ENCODE peak calls at places on chromosomes 7 and 10, in five cellular contexts. O is H9, M is OCI-LY7, U is MM.1S, I is astrocyte. E is an unnamed sample.
A peak's percentile ranks its signal among the peaks of the same experiment; 100 is the strongest.

GRCh38 chr7:151893405-151893923 is 16.5 kb upstream of the PRKAG2 start:
- DNase-seq in O (no peak), M (no peak), U (no peak), I (no peak), E (no peak)

GRCh38 chr7:28879105-28879504 is 79.0 kb downstream of the TRIL start:
- DNase-seq in O (no peak), M (peak; percentile 9), U (no peak), I (no peak), E (no peak)

GRCh38 chr10:86099542-86100334 is 266.9 kb downstream of the GRID1 start:
- DNase-seq in O (no peak), M (no peak), U (no peak), I (no peak), E (no peak)

GRCh38 chr10:24866615-24867583 is 85.5 kb downstream of the PRTFDC1 start:
- DNase-seq in O (peak; percentile 46), M (no peak), U (no peak), I (peak; percentile 88), E (peak; percentile 27)

GRCh38 chr10:25101466-25101865 is 73.3 kb upstream of the GPR158 start:
- DNase-seq in O (no peak), M (no peak), U (no peak), I (no peak), E (no peak)

GRCh38 chr10:31702005-31702404 is 226.6 kb downstream of the ARHGAP12 start:
- DNase-seq in O (no peak), M (no peak), U (no peak), I (no peak), E (no peak)

GRCh38 chr10:71299071-71299759 is 19.8 kb upstream of the SLC29A3 start:
- DNase-seq in O (no peak), M (no peak), U (no peak), I (no peak), E (no peak)

GRCh38 chr10:58952747-58953466 is 223.5 kb upstream of the PHYHIPL start:
- DNase-seq in O (no peak), M (peak; percentile 31), U (peak; percentile 46), I (peak; percentile 25), E (peak; percentile 74)

GRCh38 chr7:35752727-35753126 is 48.1 kb upstream of the SEPTIN7 start:
- DNase-seq in O (no peak), M (no peak), U (no peak), I (no peak), E (no peak)

GRCh38 chr7:27175005-27175625 is 995 bp upstream of the HOXA10 start:
- DNase-seq in O (peak; percentile 36), M (no peak), U (no peak), I (no peak), E (peak; percentile 33)

GRCh38 chr7:99011341-99011705 is 132.6 kb downstream of the SMURF1 start:
- DNase-seq in O (no peak), M (no peak), U (no peak), I (no peak), E (no peak)

GRCh38 chr10:36671607-36672006 is 453.8 kb upstream of the ANKRD30A start:
- DNase-seq in O (no peak), M (no peak), U (no peak), I (peak; percentile 73), E (no peak)

GRCh38 chr10:4191354-4191753 is 406.3 kb upstream of the KLF6 start:
- DNase-seq in O (no peak), M (no peak), U (no peak), I (no peak), E (no peak)

GRCh38 chr10:85510682-85511081 is 855.9 kb downstream of the GRID1 start:
- DNase-seq in O (no peak), M (no peak), U (no peak), I (no peak), E (peak; percentile 9)

GRCh38 chr7:91142743-91143142 is 121.5 kb upstream of the FZD1 start:
- DNase-seq in O (no peak), M (no peak), U (no peak), I (no peak), E (no peak)

GRCh38 chr7:150818971-150819370 is 18.4 kb downstream of the TMEM176A start:
- DNase-seq in O (no peak), M (no peak), U (no peak), I (no peak), E (no peak)
- H4K20me1 ChIP-seq in O (no peaks in the 10 kb centered on the region), M (no peaks in the 10 kb centered on the region), U (no peaks in the 10 kb centered on the region), I (no peaks in the 10 kb centered on the region), E (no peaks in the 10 kb centered on the region)

GRCh38 chr10:113521482-113521795 is 31.4 kb upstream of the HABP2 start:
- DNase-seq in O (no peak), M (no peak), U (no peak), I (no peak), E (no peak)

GRCh38 chr10:113518816-113519591 is 33.8 kb upstream of the HABP2 start:
- DNase-seq in O (no peak), M (no peak), U (no peak), I (no peak), E (no peak)

GRCh38 chr10:113522460-113522859 is 30.4 kb upstream of the HABP2 start:
- DNase-seq in O (no peak), M (no peak), U (no peak), I (no peak), E (peak; percentile 58)

GRCh38 chr10:113519616-113520015 is 33.2 kb upstream of the HABP2 start:
- DNase-seq in O (no peak), M (no peak), U (no peak), I (no peak), E (peak; percentile 69)

GRCh38 chr10:113520606-113521481 is 32.0 kb upstream of the HABP2 start:
- DNase-seq in O (peak; percentile 75), M (peak; percentile 47), U (peak; percentile 43), I (peak; percentile 46), E (peak; percentile 85)
- H3K27ac ChIP-seq in O (no peak overlapping the region), M (no peak overlapping the region), U (no peak overlapping the region), I (no peak overlapping the region), E (no peak overlapping the region)

GRCh38 chr10:34002896-34003295 is 668.4 kb upstream of the NRP1 start:
- DNase-seq in O (no peak), M (no peak), U (no peak), I (no peak), E (no peak)

GRCh38 chr10:34008641-34009040 is 674.2 kb upstream of the NRP1 start:
- DNase-seq in O (peak; percentile 83), M (no peak), U (no peak), I (no peak), E (peak; percentile 87)

GRCh38 chr10:34010891-34011290 is 676.4 kb upstream of the NRP1 start:
- DNase-seq in O (no peak), M (no peak), U (no peak), I (peak; percentile 70), E (no peak)

GRCh38 chr10:34003561-34003960 is 669.1 kb upstream of the NRP1 start:
- DNase-seq in O (no peak), M (no peak), U (no peak), I (no peak), E (no peak)

DNA sequence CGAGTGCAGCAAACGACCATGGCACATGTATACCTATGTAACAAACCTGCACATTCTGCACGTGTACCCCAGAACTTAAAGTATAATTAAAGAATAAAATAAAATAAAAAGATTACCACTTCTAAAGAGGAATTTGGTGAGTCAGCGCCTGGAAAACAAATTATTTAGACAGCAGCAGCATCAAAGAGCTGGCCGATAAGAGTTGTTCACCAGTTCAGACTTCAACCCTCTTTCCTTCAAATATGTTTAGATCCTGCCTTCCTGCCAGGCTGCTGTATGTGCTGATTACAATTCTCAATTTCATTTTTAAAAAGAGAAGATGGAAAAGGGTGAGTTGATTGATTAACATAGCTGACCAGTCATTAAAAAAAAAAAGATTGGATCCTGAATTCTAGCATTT is 672.0 kb upstream of the NRP1 start:
- DNase-seq in O (no peak), M (no peak), U (no peak), I (no peak), E (no peak)
- H4K20me1 ChIP-seq in O (no peaks in the 10 kb centered on the region), M (no peaks in the 10 kb centered on the region), U (no peaks in the 10 kb centered on the region), I (no peaks in the 10 kb centered on the region), E (no peaks in the 10 kb centered on the region)

GRCh38 chr10:67033878-67034277 is 108.0 kb downstream of the LRRTM3 start:
- DNase-seq in O (no peak), M (no peak), U (no peak), I (no peak), E (no peak)
- H3K27ac ChIP-seq in O (no peak overlapping the region), M (no peak overlapping the region), U (no peak overlapping the region), I (no peak overlapping the region), E (no peak overlapping the region)

DNA sequence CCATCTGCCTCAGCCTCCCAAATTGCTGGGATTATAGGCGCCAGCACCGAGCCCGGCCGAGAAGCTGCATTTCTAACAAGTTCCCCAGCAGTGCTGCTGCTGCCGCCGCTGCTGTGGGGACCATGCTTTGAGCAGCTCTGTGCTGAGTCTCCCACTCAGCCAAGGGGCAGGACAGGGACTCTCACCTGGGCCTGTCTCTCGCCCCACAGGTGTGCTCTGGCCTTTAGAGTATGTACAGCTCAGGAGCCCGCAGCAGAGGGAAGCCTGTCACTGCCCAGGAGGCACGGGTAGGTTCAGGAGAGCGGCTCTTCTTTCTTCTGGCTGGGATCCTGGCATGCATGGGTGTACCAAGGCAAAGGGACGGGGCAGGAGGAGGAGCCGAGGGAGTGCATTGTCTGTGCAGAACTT is 130.1 kb downstream of the CAMK1D start:
- DNase-seq in O (no peak), M (no peak), U (no peak), I (no peak), E (no peak)
- H4K20me1 ChIP-seq in O (no peaks in the 10 kb centered on the region), M (no peaks in the 10 kb centered on the region), U (no peaks in the 10 kb centered on the region), I (peaks cover 25% of the 10 kb centered on the region), E (no peaks in the 10 kb centered on the region)

GRCh38 chr10:72364239-72364777 is 9.6 kb upstream of the DNAJB12 start:
- DNase-seq in O (peak; percentile 93), M (peak; percentile 93), U (peak; percentile 91), I (peak; percentile 78), E (peak; percentile 96)

GRCh38 chr10:72367301-72367970 is 12.7 kb upstream of the DNAJB12 start:
- DNase-seq in O (no peak), M (no peak), U (no peak), I (no peak), E (no peak)

GRCh38 chr10:72370201-72370722 is 15.5 kb upstream of the DNAJB12 start:
- DNase-seq in O (no peak), M (no peak), U (no peak), I (no peak), E (no peak)

DNA sequence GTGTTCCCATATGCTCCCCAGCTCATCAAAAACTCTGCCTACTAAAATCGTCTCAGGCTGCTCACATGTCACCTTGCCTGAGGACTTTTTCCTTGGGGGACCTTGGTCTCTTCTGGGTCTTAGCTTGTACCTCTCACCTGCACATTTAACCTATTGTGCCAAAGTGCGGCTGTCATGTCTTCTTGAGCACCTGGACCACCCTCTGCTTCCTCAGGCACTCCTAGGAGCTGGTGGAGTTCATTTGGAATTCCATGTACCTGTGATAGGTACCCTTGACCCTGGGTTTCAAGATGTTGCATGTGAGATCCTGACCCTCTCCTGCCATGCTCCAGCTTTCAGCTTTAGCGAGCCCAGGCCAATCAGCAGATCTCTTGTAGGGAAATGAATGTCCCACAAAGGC is 10.4 kb upstream of the DNAJB12 start:
- DNase-seq in O (no peak), M (no peak), U (no peak), I (no peak), E (no peak)
- H3K27ac ChIP-seq in O (no peak overlapping the region), M (no peak overlapping the region), U (no peak overlapping the region), I (no peak overlapping the region), E (no peak overlapping the region)

E was measured in GM23338.